ENCODE peak calls at places on chromosomes 7 and 10, in six cellular contexts. K is T-helper 2 cell; X is iris pigment epithelial cell; N is HEK293T; Q is DMS79; F is stimulated activated CD8-positive, alpha-beta memory T cell treated with anti-CD3 and anti-CD28 coated beads, Interleukin-7, amount 100 ng/mL, for 48 hours. P is an unnamed sample.

GRCh38 chr10:80407836-80408197 is 534 bp upstream of the PRXL2A start:
- DNase-seq in N (no peak), K (peak), Q (no peak), X (no peak), F (peak), P (peak)

GRCh38 chr7:77866370-77866769 is 67.8 kb downstream of the PHTF2 start:
- DNase-seq in F (no peak), K (no peak), X (peak), Q (no peak), N (no peak), P (no peak)

GRCh38 chr7:105910172-105910571 is 33.8 kb upstream of the ATXN7L1 start:
- DNase-seq in F (no peak), N (no peak), K (peak), Q (no peak), X (no peak), P (no peak)

GRCh38 chr7:31782411-31782991 is 95.5 kb downstream of the PPP1R17 start:
- DNase-seq in X (peak), K (peak), Q (no peak), F (no peak), N (peak), P (peak)

GRCh38 chr10:44261296-44261695 is 123.6 kb downstream of the CXCL12 start:
- DNase-seq in F (no peak), X (no peak), N (no peak), K (no peak), Q (no peak), P (no peak)

GRCh38 chr7:155380221-155380861 is 77.6 kb upstream of the EN2 start:
- DNase-seq in N (peak), X (peak), F (peak), K (peak), Q (peak), P (peak)

GRCh38 chr7:99374121-99375064 is at the start of gene ARPC1B:
- DNase-seq in K (peak), F (peak), X (peak), N (peak), Q (peak), P (peak)

GRCh38 chr10:12512292-12513002 is 163.1 kb downstream of the CAMK1D start:
- DNase-seq in Q (peak), K (no peak), F (no peak), N (no peak), X (no peak), P (no peak)

GRCh38 chr10:71649631-71650030 is 69.9 kb downstream of the C10orf105 start:
- DNase-seq in K (no peak), Q (no peak), F (no peak), N (no peak), X (no peak), P (no peak)

GRCh38 chr7:82838314-82838713 is 324.4 kb downstream of the PCLO start:
- DNase-seq in N (no peak), F (no peak), K (no peak), X (no peak), Q (no peak), P (no peak)

GRCh38 chr7:131254211-131254610 is 73.5 kb upstream of the MKLN1 start:
- DNase-seq in Q (no peak), N (no peak), F (no peak), K (no peak), X (peak), P (no peak)

GRCh38 chr7:2210551-2211258 is 22.0 kb downstream of the MAD1L1 start:
- DNase-seq in Q (no peak), F (no peak), K (no peak), N (no peak), X (no peak), P (no peak)

GRCh38 chr10:21314906-21315305 is 210.6 kb downstream of the SKIDA1 start:
- DNase-seq in K (no peak), F (no peak), X (no peak), Q (no peak), N (no peak), P (no peak)